ENCODE peak calls at places on chromosome 4, in ten cellular contexts. B is HFF-Myc, P is neural progenitor cell, Z is mammary epithelial cell, H is hepatocyte, U is heart right ventricle, L is IMR-90, X is astrocyte of the cerebellum, K is Panc1, A is vagina. J is an unnamed sample.
A peak's percentile ranks its signal among the peaks of the same experiment; 100 is the strongest.

GRCh38 chr4:8400641-8401325 is 39.7 kb downstream of the ACOX3 start:
- DNase-seq in B (no peak), P (no peak), Z (no peak), H (no peak), U (no peak), L (no peak), X (no peak), K (no peak), A (no peak), J (peak; percentile 57)

GRCh38 chr4:4299006-4299405 is 9.0 kb downstream of the ZBTB49 start:
- DNase-seq in B (no peak), P (no peak), Z (no peak), H (no peak), U (no peak), L (no peak), X (no peak), K (no peak), A (peak; percentile 65), J (no peak)

GRCh38 chr4:74665346-74665745 is 129.0 kb downstream of the BTC start:
- DNase-seq in B (no peak), P (no peak), Z (peak; percentile 87), H (no peak), U (no peak), L (no peak), X (no peak), K (no peak), A (no peak), J (no peak)

GRCh38 chr4:576991-577498 is 950 bp upstream of the TMEM271 start:
- DNase-seq in B (no peak), P (peak; percentile 36), Z (no peak), H (no peak), U (no peak), L (no peak), X (no peak), K (no peak), A (no peak), J (peak; percentile 23)

GRCh38 chr4:143441678-143442077 is 71.8 kb upstream of the SMARCA5 start:
- DNase-seq in B (no peak), P (peak; percentile 6), Z (no peak), H (no peak), U (no peak), L (no peak), X (no peak), K (no peak), A (no peak), J (no peak)

GRCh38 chr4:143358923-143359694 is 22.4 kb downstream of the GAB1 start:
- DNase-seq in B (peak; percentile 61), P (no peak), Z (peak; percentile 81), H (peak; percentile 80), U (no peak), L (peak; percentile 93), X (no peak), K (no peak), A (no peak), J (peak; percentile 71)

GRCh38 chr4:8283631-8284121 is 14.1 kb downstream of the HTRA3 start:
- DNase-seq in B (no peak), P (no peak), Z (no peak), H (no peak), U (no peak), L (no peak), X (no peak), K (no peak), A (no peak), J (no peak)

GRCh38 chr4:80235451-80235850 is 31.0 kb upstream of the FGF5 start:
- DNase-seq in B (no peak), P (no peak), Z (no peak), H (no peak), U (no peak), L (peak; percentile 82), X (no peak), K (peak; percentile 36), A (no peak), J (no peak)

GRCh38 chr4:154781983-154782293 is 866 bp downstream of the RBM46 start:
- DNase-seq in B (no peak), P (no peak), Z (no peak), H (no peak), U (no peak), L (no peak), X (no peak), K (no peak), A (no peak), J (no peak)

GRCh38 chr4:154781126-154781982 is at the start of gene RBM46:
- DNase-seq in B (no peak), P (no peak), Z (no peak), H (no peak), U (no peak), L (no peak), X (no peak), K (no peak), A (no peak), J (peak; percentile 11)

GRCh38 chr4:154779362-154779947 is 1.6 kb upstream of the RBM46 start:
- DNase-seq in B (peak; percentile 10), P (peak; percentile 41), Z (peak; percentile 29), H (peak; percentile 57), U (no peak), L (peak; percentile 39), X (peak; percentile 32), K (no peak), A (no peak), J (peak; percentile 5)
- TF ChIP-seq CTCF in B (peak; percentile 37), P (peak; percentile 70), Z (peak; percentile 70), H (peak; percentile 69), U (peak; percentile 40), L (peak; percentile 56), X (peak; percentile 53), K (peak; percentile 45), A (no peak), J (peak; percentile 58)

GRCh38 chr4:56680266-56680665 is 830 bp downstream of the HOPX start:
- DNase-seq in B (no peak), P (no peak), Z (no peak), H (no peak), U (no peak), L (no peak), X (no peak), K (no peak), A (no peak), J (no peak)

GRCh38 chr4:56684320-56684719 is 3.2 kb upstream of the HOPX start:
- DNase-seq in B (peak; percentile 65), P (no peak), Z (peak; percentile 37), H (no peak), U (no peak), L (peak; percentile 37), X (no peak), K (no peak), A (no peak), J (peak; percentile 56)

GRCh38 chr4:56683455-56683854 is 2.4 kb upstream of the HOPX start:
- DNase-seq in B (no peak), P (no peak), Z (no peak), H (no peak), U (no peak), L (no peak), X (no peak), K (no peak), A (no peak), J (no peak)

GRCh38 chr4:56681849-56682175 is 716 bp upstream of the HOPX start:
- DNase-seq in B (no peak), P (no peak), Z (no peak), H (no peak), U (no peak), L (no peak), X (no peak), K (no peak), A (no peak), J (no peak)

DNA sequence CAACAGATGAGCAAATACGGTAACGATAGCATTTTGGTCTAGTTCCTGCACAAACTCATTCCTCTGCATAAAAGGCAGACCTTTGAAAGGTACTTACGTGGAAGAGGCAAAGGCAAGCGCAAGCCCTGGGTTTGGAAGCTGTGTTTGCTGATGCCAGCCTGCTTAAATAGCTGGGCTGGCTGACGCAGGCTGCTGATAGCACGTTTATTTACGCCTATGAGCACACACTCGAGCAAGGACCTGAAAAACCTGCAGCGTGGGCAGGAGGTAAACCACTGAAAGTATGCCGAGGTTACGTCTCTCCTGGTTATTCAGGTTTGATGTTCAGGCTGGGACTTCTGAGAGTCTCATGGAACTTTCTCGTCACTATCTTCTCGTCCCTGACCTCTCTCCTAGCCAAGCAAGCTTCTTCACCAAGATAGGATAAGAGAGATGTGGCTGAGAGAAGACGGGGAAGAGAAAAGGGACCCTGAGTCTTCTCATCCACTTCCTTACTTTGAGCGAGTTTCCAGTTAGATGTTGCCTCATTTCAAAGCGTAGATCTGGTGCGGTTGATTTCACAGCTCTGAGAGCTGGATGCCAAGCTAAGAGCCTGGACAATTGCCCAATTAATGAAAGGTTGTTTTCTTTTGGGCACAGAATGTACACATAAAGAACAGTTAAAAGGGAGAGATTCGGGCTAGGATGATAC is at the start of gene HOPX:
- DNase-seq in B (no peak), P (no peak), Z (peak; percentile 72), H (peak; percentile 69), U (peak; percentile 13), L (no peak), X (no peak), K (no peak), A (no peak), J (peak; percentile 40)
- H3K4me3 ChIP-seq in B (no peak within 1 kb of the TSS), P (no peak within 1 kb of the TSS), Z (no peak within 1 kb of the TSS), H (no peak within 1 kb of the TSS), U (no peak within 1 kb of the TSS), L (no peak within 1 kb of the TSS), X (no peak within 1 kb of the TSS), K (peak within 1 kb of the TSS; percentile 11), A (peak within 1 kb of the TSS; percentile 4), J (no peak within 1 kb of the TSS)

DNA sequence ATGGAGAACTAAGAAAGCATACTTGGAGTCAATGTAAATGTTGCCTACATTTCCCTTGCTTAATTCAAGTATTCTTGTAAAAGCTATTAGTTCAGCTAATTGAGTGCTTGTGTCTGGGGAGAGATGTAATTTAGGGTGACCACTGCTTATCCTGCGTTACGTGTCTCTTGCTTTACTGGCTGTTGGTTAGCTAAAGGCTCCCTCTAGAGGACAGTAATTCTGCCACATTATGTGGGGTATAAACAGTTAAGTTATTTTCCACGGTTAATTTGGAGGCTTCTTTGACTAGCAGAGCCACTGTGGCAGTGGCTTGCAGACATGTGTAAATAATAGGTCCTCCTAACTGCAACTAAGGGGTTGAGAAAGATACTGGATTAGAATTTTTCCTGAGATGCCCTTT is 25.3 kb upstream of the NAF1 start:
- DNase-seq in B (no peak), P (no peak), Z (peak; percentile 23), H (no peak), U (no peak), L (peak; percentile 39), X (no peak), K (no peak), A (no peak), J (no peak)
- TF ChIP-seq CTCF in B (peak; percentile 13), P (peak; percentile 20), Z (peak; percentile 58), H (peak; percentile 3), U (no peak), L (peak; percentile 72), X (no peak), K (peak; percentile 66), A (no peak), J (peak; percentile 26)

DNA sequence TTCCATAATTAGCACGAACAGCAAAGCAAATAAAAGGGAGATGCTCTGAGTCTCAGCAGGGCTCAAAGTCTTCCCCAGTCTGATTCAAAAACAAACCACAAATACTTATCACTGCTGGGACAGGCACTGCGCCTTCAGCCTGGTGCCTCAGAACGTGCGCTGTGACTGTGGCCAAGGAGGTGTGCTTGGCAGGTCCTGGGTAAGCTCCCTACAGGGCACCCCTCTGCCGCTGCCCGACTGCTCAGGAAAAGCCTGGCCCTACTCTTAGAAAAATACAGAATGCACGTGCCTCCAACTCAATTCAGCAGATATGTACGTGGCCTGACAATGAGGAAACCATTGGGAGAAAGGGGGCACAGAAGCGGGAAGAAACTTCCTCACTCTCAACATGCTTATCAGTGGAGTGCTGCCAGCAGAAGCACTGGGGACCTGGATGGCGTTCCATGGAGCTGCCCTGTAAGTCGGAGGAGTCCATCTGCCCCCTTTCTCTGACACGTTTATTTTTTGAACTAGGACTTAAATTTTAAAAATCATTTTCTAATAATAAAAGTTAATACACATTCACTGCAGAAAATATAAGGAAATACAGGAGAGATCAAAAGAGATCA is 86.8 kb downstream of the GATB start:
- DNase-seq in B (no peak), P (no peak), Z (no peak), H (no peak), U (no peak), L (no peak), X (no peak), K (no peak), A (no peak), J (no peak)
- H3K4me3 ChIP-seq in B (no peak overlapping the region), P (no peak overlapping the region), Z (peak overlapping the region; percentile 22), H (no peak overlapping the region), U (peak overlapping the region; percentile 8), L (no peak overlapping the region), X (no peak overlapping the region), K (no peak overlapping the region), A (peak overlapping the region; percentile 49), J (no peak overlapping the region)

J was measured in foreskin fibroblast.